ENCODE peak calls at places on chromosomes 1 and 21, in six cellular contexts. S is bronchial epithelial cell, E is tibial artery, M is nephron progenitor cell, H is heart left ventricle, W is testis. D is an unnamed sample.

GRCh38 chr1:29259802-29260441 is 23.6 kb downstream of the PTPRU start:
- DNase-seq in S (no peak), E (no peak), M (peak; percentile 84), H (peak; percentile 50), W (peak; percentile 67), D (no peak)

GRCh38 chr1:40762144-40762923 is 21.3 kb upstream of the KCNQ4 start:
- DNase-seq in S (no peak), E (no peak), M (no peak), H (no peak), W (no peak), D (no peak)

GRCh38 chr1:115828101-115829022 is 12.6 kb downstream of the NHLH2 start:
- DNase-seq in S (no peak), E (no peak), M (peak; percentile 73), H (no peak), W (peak; percentile 68), D (peak; percentile 28)

GRCh38 chr21:29704719-29705118 is 235.1 kb downstream of the GRIK1 start:
- DNase-seq in S (no peak), E (no peak), M (no peak), H (no peak), W (no peak), D (no peak)

GRCh38 chr1:53470155-53470554 is 11.0 kb downstream of the DMRTB1 start:
- DNase-seq in S (peak; percentile 51), E (peak; percentile 50), M (peak; percentile 94), H (peak; percentile 67), W (peak; percentile 90), D (peak; percentile 89)

GRCh38 chr1:178057863-178058576 is 35.9 kb upstream of the RASAL2 start:
- DNase-seq in S (peak; percentile 64), E (peak; percentile 33), M (no peak), H (peak; percentile 72), W (peak; percentile 85), D (no peak)

GRCh38 chr1:54927475-54928240 is 40.7 kb upstream of the DHCR24 start:
- DNase-seq in S (peak; percentile 64), E (no peak), M (no peak), H (peak; percentile 72), W (peak; percentile 82), D (no peak)

GRCh38 chr1:245051349-245052221 is 103.2 kb upstream of the KIF26B start:
- DNase-seq in S (peak; percentile 48), E (peak; percentile 29), M (no peak), H (peak; percentile 38), W (peak; percentile 30), D (no peak)

GRCh38 chr21:32184059-32184458 is 94.8 kb downstream of the MIS18A start:
- DNase-seq in S (no peak), E (no peak), M (no peak), H (no peak), W (no peak), D (no peak)

GRCh38 chr1:47837046-47837830 is 159.9 kb downstream of the TRABD2B start:
- DNase-seq in S (no peak), E (peak; percentile 29), M (no peak), H (no peak), W (no peak), D (no peak)

GRCh38 chr1:27981146-27981545 is 21.4 kb downstream of the XKR8 start:
- DNase-seq in S (no peak), E (no peak), M (no peak), H (no peak), W (no peak), D (no peak)

GRCh38 chr1:53896673-53897229 is 2.8 kb downstream of the DIO1 start:
- DNase-seq in S (peak; percentile 49), E (peak; percentile 27), M (no peak), H (no peak), W (no peak), D (no peak)

GRCh38 chr1:202367200-202367742 is 18.8 kb downstream of the PPP1R12B start:
- DNase-seq in S (no peak), E (no peak), M (no peak), H (no peak), W (no peak), D (no peak)

GRCh38 chr1:237154173-237154572 is 112.2 kb downstream of the RYR2 start:
- DNase-seq in S (peak; percentile 52), E (no peak), M (no peak), H (no peak), W (no peak), D (no peak)

GRCh38 chr1:59375321-59376220 is 78.7 kb downstream of the FGGY start:
- DNase-seq in S (peak; percentile 99), E (no peak), M (no peak), H (no peak), W (no peak), D (no peak)

GRCh38 chr1:219088778-219089557 is 84.7 kb upstream of the LYPLAL1 start:
- DNase-seq in S (peak; percentile 97), E (peak; percentile 68), M (no peak), H (no peak), W (peak; percentile 20), D (no peak)

GRCh38 chr1:95117207-95118018 is at the start of gene TLCD4:
- DNase-seq in S (no peak), E (peak; percentile 28), M (peak; percentile 82), H (peak; percentile 67), W (peak; percentile 70), D (peak; percentile 65)

GRCh38 chr1:161314201-161314981 is at the start of gene SDHC:
- DNase-seq in S (peak; percentile 70), E (peak; percentile 86), M (peak; percentile 89), H (peak; percentile 91), W (peak; percentile 95), D (peak; percentile 77)
- TF ChIP-seq CTCF in S (peak; percentile 71), E (no peak), M (peak; percentile 43), H (no peak), W (no peak), D (peak; percentile 63)

GRCh38 chr1:247400685-247401084 is 15.3 kb upstream of the NLRP3 start:
- DNase-seq in S (no peak), E (no peak), M (no peak), H (no peak), W (no peak), D (no peak)
- TF ChIP-seq CTCF in S (no peak), E (no peak), M (no peak), H (no peak), W (no peak), D (no peak)

GRCh38 chr1:201022824-201023516 is 544 bp downstream of the KIF21B start:
- DNase-seq in S (no peak), E (no peak), M (no peak), H (no peak), W (no peak), D (peak; percentile 31)
- TF ChIP-seq CTCF in S (peak; percentile 13), E (no peak), M (no peak), H (no peak), W (no peak), D (no peak)

GRCh38 chr21:38965910-38966504 is 160.3 kb downstream of the ETS2 start:
- DNase-seq in S (peak; percentile 88), E (no peak), M (peak; percentile 30), H (no peak), W (peak; percentile 66), D (peak; percentile 56)
- TF ChIP-seq CTCF in S (no peak), E (no peak), M (no peak), H (no peak), W (no peak), D (no peak)

DNA sequence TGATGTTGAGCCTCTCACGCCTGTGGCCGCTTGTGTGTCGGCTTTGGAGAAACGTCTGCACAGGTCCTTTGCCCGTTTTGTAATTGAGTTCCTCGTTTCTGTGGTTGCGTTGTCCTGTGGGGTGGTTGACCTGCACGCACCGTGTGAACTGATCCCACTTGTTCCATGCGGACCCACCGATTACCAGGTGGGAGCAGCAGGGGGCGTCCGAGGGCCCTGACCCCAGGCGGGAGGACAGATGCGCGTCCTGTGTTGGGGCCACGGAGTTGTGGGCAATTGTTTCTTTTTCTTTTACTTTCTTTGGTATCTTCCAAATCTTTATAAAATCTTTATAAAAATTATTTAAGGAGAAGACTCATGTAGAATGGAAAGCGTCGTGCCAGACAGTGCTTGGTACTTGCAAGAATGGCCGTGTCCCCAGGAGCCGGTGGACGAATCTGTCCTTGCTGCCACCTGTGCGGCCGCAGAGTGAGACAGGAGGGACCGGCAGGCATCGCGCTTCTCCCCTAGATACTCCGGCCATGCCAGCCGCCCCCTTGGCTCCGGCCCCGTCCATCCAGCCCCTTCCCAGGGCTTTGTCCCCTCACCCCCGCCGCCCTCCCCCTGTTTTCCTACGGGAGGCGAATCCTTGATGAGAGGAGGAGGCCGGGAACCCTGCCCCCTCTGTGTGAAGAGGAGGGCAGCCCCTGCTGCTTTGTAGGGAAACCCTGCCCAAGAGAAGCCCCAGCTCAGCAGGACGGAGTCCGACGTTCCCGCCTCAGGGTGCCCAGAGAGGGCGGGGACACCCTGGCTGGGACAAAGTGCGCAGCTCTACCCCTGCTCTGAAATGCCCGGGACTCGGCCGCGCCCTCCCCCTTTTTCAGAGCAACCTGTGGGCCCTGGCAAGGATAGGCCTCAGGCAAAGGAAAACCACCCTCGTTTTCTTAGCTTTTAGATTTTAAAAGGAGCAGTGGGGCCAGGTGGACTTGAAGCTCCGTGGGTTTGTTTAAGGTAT is 41.7 kb downstream of the PRKCZ start:
- DNase-seq in S (no peak), E (peak; percentile 27), M (peak; percentile 80), H (peak; percentile 40), W (peak; percentile 28), D (peak; percentile 25)
- TF ChIP-seq CTCF in S (peak; percentile 42), E (peak; percentile 33), M (peak; percentile 69), H (peak; percentile 39), W (peak; percentile 8), D (peak; percentile 60)